ENCODE peak calls at places on chromosomes 1 and 21, in nine cellular contexts. One of them, this sample, is unnamed. For H3K4me1, the result is how much of the 10 kb centered on the place peaks cover.

GRCh38 chr1:17606826-17607440 is 67.4 kb downstream of the ARHGEF10L start:
- DNase-seq in RWPE2: no peak
- DNase-seq in HCT116: peak
- DNase-seq in spleen: no peak
- DNase-seq in small intestine: peak
- DNase-seq in heart left ventricle: peak
- DNase-seq in stomach: peak
- DNase-seq in Karpas-422: peak
- DNase-seq in Panc1: peak
- DNase-seq in this sample: no peak

GRCh38 chr21:25171438-25171837 is 435.8 kb downstream of the MRPL39 start:
- DNase-seq in stomach: no peak
- DNase-seq in HCT116: no peak
- DNase-seq in spleen: no peak
- DNase-seq in heart left ventricle: no peak
- DNase-seq in Karpas-422: no peak
- DNase-seq in RWPE2: no peak
- DNase-seq in Panc1: no peak
- DNase-seq in small intestine: no peak
- DNase-seq in this sample: no peak

GRCh38 chr21:44552136-44552535 is 831 bp upstream of the KRTAP10-2 start:
- DNase-seq in heart left ventricle: no peak
- DNase-seq in Karpas-422: no peak
- DNase-seq in stomach: peak
- DNase-seq in small intestine: no peak
- DNase-seq in HCT116: no peak
- DNase-seq in RWPE2: no peak
- DNase-seq in spleen: peak
- DNase-seq in Panc1: no peak
- DNase-seq in this sample: no peak

GRCh38 chr1:18200918-18201317 is 93.3 kb downstream of the IGSF21 start:
- DNase-seq in small intestine: no peak
- DNase-seq in spleen: no peak
- DNase-seq in HCT116: no peak
- DNase-seq in Karpas-422: no peak
- DNase-seq in heart left ventricle: no peak
- DNase-seq in stomach: no peak
- DNase-seq in Panc1: no peak
- DNase-seq in RWPE2: no peak
- DNase-seq in this sample: no peak

GRCh38 chr1:2801535-2802291 is at the start of gene TTC34:
- DNase-seq in small intestine: peak
- DNase-seq in HCT116: peak
- DNase-seq in RWPE2: peak
- DNase-seq in stomach: peak
- DNase-seq in spleen: peak
- DNase-seq in heart left ventricle: no peak
- DNase-seq in Karpas-422: peak
- DNase-seq in Panc1: no peak
- DNase-seq in this sample: no peak

GRCh38 chr1:77202746-77203145 is 16.5 kb downstream of the PIGK start:
- DNase-seq in Panc1: no peak
- DNase-seq in spleen: no peak
- DNase-seq in small intestine: no peak
- DNase-seq in Karpas-422: no peak
- DNase-seq in RWPE2: no peak
- DNase-seq in stomach: no peak
- DNase-seq in HCT116: no peak
- DNase-seq in heart left ventricle: no peak
- DNase-seq in this sample: no peak

GRCh38 chr1:219347843-219348475 is 174.3 kb downstream of the LYPLAL1 start:
- DNase-seq in RWPE2: no peak
- DNase-seq in small intestine: no peak
- DNase-seq in stomach: peak
- DNase-seq in Panc1: no peak
- DNase-seq in HCT116: no peak
- DNase-seq in heart left ventricle: peak
- DNase-seq in Karpas-422: no peak
- DNase-seq in spleen: peak
- DNase-seq in this sample: no peak

GRCh38 chr1:42765832-42766722 is 751 bp downstream of the P3H1 start:
- DNase-seq in Karpas-422: peak
- DNase-seq in small intestine: peak
- DNase-seq in heart left ventricle: peak
- DNase-seq in RWPE2: no peak
- DNase-seq in spleen: no peak
- DNase-seq in stomach: peak
- DNase-seq in HCT116: peak
- DNase-seq in Panc1: no peak
- DNase-seq in this sample: no peak

GRCh38 chr1:240031414-240031813 is 60.3 kb upstream of the FMN2 start:
- DNase-seq in stomach: no peak
- DNase-seq in small intestine: peak
- DNase-seq in RWPE2: no peak
- DNase-seq in spleen: no peak
- DNase-seq in heart left ventricle: no peak
- DNase-seq in HCT116: no peak
- DNase-seq in Karpas-422: no peak
- DNase-seq in Panc1: no peak
- DNase-seq in this sample: no peak

GRCh38 chr21:42234464-42235241 is 15.7 kb downstream of the ABCG1 start:
- DNase-seq in Karpas-422: no peak
- DNase-seq in small intestine: peak
- DNase-seq in stomach: peak
- DNase-seq in spleen: peak
- DNase-seq in RWPE2: no peak
- DNase-seq in heart left ventricle: peak
- DNase-seq in Panc1: no peak
- DNase-seq in HCT116: no peak
- DNase-seq in this sample: peak

GRCh38 chr1:175152006-175152652 is 40.4 kb downstream of the KIAA0040 start:
- DNase-seq in small intestine: peak
- DNase-seq in spleen: peak
- DNase-seq in Karpas-422: peak
- DNase-seq in Panc1: peak
- DNase-seq in HCT116: peak
- DNase-seq in RWPE2: no peak
- DNase-seq in heart left ventricle: peak
- DNase-seq in stomach: peak
- DNase-seq in this sample: no peak

GRCh38 chr1:220281159-220281574 is 8.9 kb upstream of the RAB3GAP2 start:
- DNase-seq in Panc1: no peak
- DNase-seq in heart left ventricle: no peak
- DNase-seq in RWPE2: no peak
- DNase-seq in Karpas-422: peak
- DNase-seq in small intestine: no peak
- DNase-seq in spleen: no peak
- DNase-seq in HCT116: peak
- DNase-seq in stomach: no peak
- DNase-seq in this sample: no peak

GRCh38 chr1:67294836-67295622 is 12.6 kb upstream of the IL12RB2 start:
- DNase-seq in stomach: no peak
- DNase-seq in HCT116: no peak
- DNase-seq in small intestine: no peak
- DNase-seq in heart left ventricle: no peak
- DNase-seq in Panc1: no peak
- DNase-seq in Karpas-422: no peak
- DNase-seq in RWPE2: no peak
- DNase-seq in spleen: no peak
- DNase-seq in this sample: no peak

GRCh38 chr1:30035522-30036228 is 687.7 kb downstream of the MATN1 start:
- DNase-seq in Panc1: no peak
- DNase-seq in HCT116: no peak
- DNase-seq in small intestine: no peak
- DNase-seq in spleen: no peak
- DNase-seq in heart left ventricle: no peak
- DNase-seq in stomach: no peak
- DNase-seq in RWPE2: no peak
- DNase-seq in Karpas-422: no peak
- DNase-seq in this sample: no peak

GRCh38 chr1:156786640-156787039 is 19.3 kb downstream of the PRCC start:
- DNase-seq in spleen: no peak
- DNase-seq in small intestine: no peak
- DNase-seq in Karpas-422: no peak
- DNase-seq in Panc1: no peak
- DNase-seq in stomach: no peak
- DNase-seq in HCT116: no peak
- DNase-seq in RWPE2: no peak
- DNase-seq in heart left ventricle: no peak
- DNase-seq in this sample: no peak

GRCh38 chr1:170518185-170518834 is 13.7 kb upstream of the GORAB start:
- DNase-seq in small intestine: no peak
- DNase-seq in Karpas-422: no peak
- DNase-seq in RWPE2: no peak
- DNase-seq in heart left ventricle: no peak
- DNase-seq in stomach: no peak
- DNase-seq in HCT116: no peak
- DNase-seq in Panc1: no peak
- DNase-seq in spleen: no peak
- DNase-seq in this sample: no peak

DNA sequence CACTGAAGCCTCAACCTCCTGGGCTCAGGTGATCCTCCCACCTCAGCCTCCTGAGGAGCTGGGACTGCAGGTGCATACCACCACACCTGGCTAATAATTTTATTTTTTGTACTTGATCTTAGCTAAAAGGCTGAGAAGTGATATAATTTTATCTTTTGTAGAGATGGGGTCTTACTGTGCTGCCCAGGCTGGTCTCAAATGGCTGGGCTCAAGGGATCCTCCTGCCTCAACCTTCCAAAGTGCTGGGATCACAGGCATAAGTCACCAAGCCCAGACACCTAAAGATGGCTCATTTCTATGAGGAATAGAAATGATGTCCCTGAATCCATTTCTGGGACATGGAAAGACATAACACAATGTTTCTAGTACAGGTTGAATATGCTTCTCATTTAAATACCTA is 57.8 kb downstream of the TOMM20 start:
- DNase-seq in HCT116: no peak
- DNase-seq in small intestine: no peak
- DNase-seq in Karpas-422: no peak
- DNase-seq in spleen: no peak
- DNase-seq in RWPE2: no peak
- DNase-seq in stomach: no peak
- DNase-seq in Panc1: no peak
- DNase-seq in heart left ventricle: no peak
- DNase-seq in this sample: no peak
- H3K4me1 ChIP-seq in HCT116: half or more
- H3K4me1 ChIP-seq in small intestine: under half
- H3K4me1 ChIP-seq in Karpas-422: under half
- H3K4me1 ChIP-seq in spleen: under half
- H3K4me1 ChIP-seq in RWPE2: half or more
- H3K4me1 ChIP-seq in stomach: under half
- H3K4me1 ChIP-seq in Panc1: half or more
- H3K4me1 ChIP-seq in heart left ventricle: under half
- H3K4me1 ChIP-seq in this sample: half or more

DNA sequence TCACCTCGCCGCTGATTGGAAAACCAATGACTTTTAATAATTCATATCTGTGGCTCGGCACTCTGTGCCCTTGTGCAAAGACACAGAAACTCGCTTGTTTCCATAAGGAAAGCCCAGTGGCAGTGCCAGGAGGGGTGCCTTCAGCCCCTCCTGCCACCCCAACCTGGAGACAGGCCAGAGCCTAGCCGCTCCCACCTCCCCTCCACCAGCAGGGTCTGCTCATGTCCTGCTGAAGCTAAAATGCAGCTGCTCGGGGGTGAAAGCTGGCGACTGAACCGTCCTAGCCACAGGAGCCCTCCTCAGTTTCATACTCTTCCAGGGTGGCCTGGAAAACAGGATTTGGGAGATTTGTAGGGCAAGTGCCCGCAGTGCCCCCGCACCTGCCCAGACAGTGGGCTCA is 1.6 kb downstream of the PLEKHA6 start:
- DNase-seq in stomach: no peak
- DNase-seq in Panc1: no peak
- DNase-seq in spleen: no peak
- DNase-seq in small intestine: no peak
- DNase-seq in HCT116: no peak
- DNase-seq in RWPE2: no peak
- DNase-seq in heart left ventricle: no peak
- DNase-seq in Karpas-422: no peak
- DNase-seq in this sample: no peak
- H3K27ac ChIP-seq in stomach: peak
- H3K27ac ChIP-seq in Panc1: no peak
- H3K27ac ChIP-seq in spleen: no peak
- H3K27ac ChIP-seq in small intestine: no peak
- H3K27ac ChIP-seq in HCT116: no peak
- H3K27ac ChIP-seq in RWPE2: no peak
- H3K27ac ChIP-seq in heart left ventricle: no peak
- H3K27ac ChIP-seq in Karpas-422: no peak
- H3K27ac ChIP-seq in this sample: no peak

DNA sequence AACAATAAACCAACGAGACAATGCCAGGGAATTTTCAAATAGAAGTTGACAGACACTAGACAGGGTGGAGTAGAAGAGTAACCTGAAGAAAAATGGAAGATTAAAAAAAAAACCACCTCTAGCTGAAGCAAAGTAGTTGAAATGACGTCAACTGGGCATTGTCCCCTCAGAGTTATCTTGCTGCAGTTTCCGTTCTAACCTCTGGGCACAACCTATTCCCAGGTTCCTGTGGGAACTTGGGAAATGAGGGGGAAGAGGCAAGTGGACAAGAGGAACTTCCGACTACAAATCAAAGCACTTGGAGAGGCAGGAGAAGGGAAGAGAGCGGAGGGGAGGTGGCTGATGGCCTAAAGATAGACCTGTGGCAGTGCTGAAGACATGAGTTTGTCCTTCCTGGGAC is 66.3 kb downstream of the PLPP3 start:
- DNase-seq in small intestine: no peak
- DNase-seq in stomach: no peak
- DNase-seq in Panc1: no peak
- DNase-seq in RWPE2: no peak
- DNase-seq in heart left ventricle: no peak
- DNase-seq in spleen: no peak
- DNase-seq in HCT116: no peak
- DNase-seq in Karpas-422: no peak
- DNase-seq in this sample: no peak
- H3K4me1 ChIP-seq in small intestine: under half
- H3K4me1 ChIP-seq in stomach: under half
- H3K4me1 ChIP-seq in Panc1: under half
- H3K4me1 ChIP-seq in RWPE2: under half
- H3K4me1 ChIP-seq in heart left ventricle: half or more
- H3K4me1 ChIP-seq in spleen: under half
- H3K4me1 ChIP-seq in HCT116: under half
- H3K4me1 ChIP-seq in Karpas-422: half or more
- H3K4me1 ChIP-seq in this sample: under half

DNA sequence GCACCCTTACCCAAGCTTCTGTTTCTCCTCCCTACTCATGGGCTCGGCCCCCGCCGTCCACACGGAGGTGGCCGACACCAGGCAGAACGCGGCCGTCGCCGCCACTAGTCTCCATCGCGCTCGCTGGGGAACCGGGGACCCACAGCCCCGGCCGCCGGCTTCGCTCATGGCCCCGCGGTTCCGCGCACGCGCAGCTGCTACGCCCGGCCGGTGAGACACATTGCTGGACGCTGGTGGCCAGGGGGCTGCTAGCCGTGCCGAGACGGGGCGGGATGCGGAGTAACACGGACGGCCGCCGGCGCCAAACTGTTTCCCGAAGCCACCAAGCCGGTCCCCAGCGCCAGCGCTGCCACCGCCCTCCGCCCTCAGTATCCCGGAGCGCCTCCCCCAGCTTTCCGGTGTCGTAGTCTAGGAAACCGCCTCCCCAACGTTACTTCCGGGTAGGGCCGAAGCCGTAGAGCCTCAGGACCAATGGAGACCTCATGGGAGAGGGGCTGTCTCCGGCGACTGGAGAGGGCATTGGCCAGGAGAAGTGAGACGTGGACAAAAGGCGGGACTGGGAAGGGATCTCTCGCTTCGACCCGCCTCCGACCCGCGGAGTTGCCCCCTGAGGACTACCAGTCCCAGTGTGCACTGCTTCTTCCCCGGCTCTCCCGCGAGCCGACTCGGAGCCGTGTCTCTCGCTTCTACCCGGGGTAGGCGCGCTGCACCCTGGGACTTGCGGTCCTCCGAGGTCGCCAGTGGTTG is at the start of gene EDEM3:
- DNase-seq in small intestine: peak
- DNase-seq in HCT116: peak
- DNase-seq in heart left ventricle: peak
- DNase-seq in spleen: peak
- DNase-seq in Karpas-422: peak
- DNase-seq in RWPE2: peak
- DNase-seq in stomach: peak
- DNase-seq in Panc1: peak
- DNase-seq in this sample: peak
- H3K27ac ChIP-seq in small intestine: peak
- H3K27ac ChIP-seq in HCT116: peak
- H3K27ac ChIP-seq in heart left ventricle: peak
- H3K27ac ChIP-seq in spleen: peak
- H3K27ac ChIP-seq in Karpas-422: peak
- H3K27ac ChIP-seq in RWPE2: peak
- H3K27ac ChIP-seq in stomach: peak
- H3K27ac ChIP-seq in Panc1: peak
- H3K27ac ChIP-seq in this sample: peak